ENCODE peak calls at places on chromosomes 4 and X, in seven cellular contexts. H is CD4-positive, alpha-beta T cell; J is cardiac muscle cell; K is left ventricle myocardium inferior; Y is adipocyte; N is heart left ventricle; F is testis. A is an unnamed sample.

GRCh38 chr4:94508841-94509240 is 57.1 kb downstream of the PDLIM5 start:
- DNase-seq in H (no peak), J (no peak), K (no peak), Y (peak; percentile 53), N (no peak), F (no peak), A (no peak)

GRCh38 chrX:154355094-154355775 is 19.2 kb downstream of the FLNA start:
- DNase-seq in H (no peak), J (no peak), K (peak; percentile 5), Y (no peak), N (no peak), F (no peak), A (no peak)

GRCh38 chr4:140993969-140994459 is 139.3 kb downstream of the RNF150 start:
- DNase-seq in H (no peak), J (no peak), K (no peak), Y (no peak), N (no peak), F (no peak), A (no peak)

GRCh38 chr4:26321326-26322276 is 787 bp downstream of the RBPJ start:
- DNase-seq in H (peak; percentile 21), J (peak; percentile 35), K (peak; percentile 25), Y (peak; percentile 71), N (peak; percentile 22), F (peak; percentile 50), A (peak; percentile 52)

GRCh38 chr4:153402366-153402765 is 57.9 kb downstream of the MND1 start:
- DNase-seq in H (no peak), J (no peak), K (no peak), Y (no peak), N (no peak), F (no peak), A (no peak)

GRCh38 chr4:121654738-121655137 is 42.0 kb downstream of the ANXA5 start:
- DNase-seq in H (no peak), J (no peak), K (no peak), Y (no peak), N (no peak), F (no peak), A (no peak)

GRCh38 chr4:77804471-77804870 is 14.7 kb downstream of the CNOT6L start:
- DNase-seq in H (no peak), J (no peak), K (no peak), Y (peak; percentile 43), N (no peak), F (no peak), A (no peak)

GRCh38 chr4:82437285-82438005 is 7.1 kb downstream of the ENOPH1 start:
- DNase-seq in H (no peak), J (no peak), K (no peak), Y (peak; percentile 18), N (no peak), F (no peak), A (no peak)

GRCh38 chrX:68895339-68896250 is 66.8 kb downstream of the EFNB1 start:
- DNase-seq in H (no peak), J (peak; percentile 54), K (no peak), Y (peak; percentile 22), N (peak; percentile 40), F (peak; percentile 36), A (peak; percentile 55)

GRCh38 chr4:43987331-43987944 is 461.2 kb downstream of the KCTD8 start:
- DNase-seq in H (no peak), J (no peak), K (no peak), Y (no peak), N (no peak), F (no peak), A (no peak)

GRCh38 chrX:66030505-66031317 is 9.2 kb downstream of the VSIG4 start:
- DNase-seq in H (no peak), J (peak; percentile 15), K (no peak), Y (peak; percentile 3), N (no peak), F (peak; percentile 15), A (no peak)

GRCh38 chrX:9847071-9847470 is 60.8 kb downstream of the SHROOM2 start:
- DNase-seq in H (no peak), J (peak; percentile 44), K (no peak), Y (no peak), N (no peak), F (no peak), A (peak; percentile 6)

GRCh38 chr4:17722361-17722710 is 59.1 kb downstream of the FAM184B start:
- DNase-seq in H (no peak), J (no peak), K (no peak), Y (no peak), N (no peak), F (no peak), A (no peak)

GRCh38 chr4:12411072-12411471 is 982.4 kb upstream of the HS3ST1 start:
- DNase-seq in H (no peak), J (no peak), K (no peak), Y (no peak), N (no peak), F (no peak), A (no peak)

GRCh38 chr4:184324939-184325477 is 107.3 kb upstream of the ENPP6 start:
- DNase-seq in H (no peak), J (no peak), K (no peak), Y (no peak), N (no peak), F (no peak), A (no peak)

GRCh38 chrX:44025611-44026010 is 52.4 kb upstream of the NDP start:
- DNase-seq in H (no peak), J (no peak), K (no peak), Y (peak; percentile 37), N (no peak), F (no peak), A (peak; percentile 6)

GRCh38 chr4:2337131-2337723 is 75.3 kb upstream of the MXD4 start:
- DNase-seq in H (no peak), J (no peak), K (no peak), Y (no peak), N (no peak), F (no peak), A (no peak)

GRCh38 chr4:150004481-150004880 is 73.8 kb upstream of the DCLK2 start:
- DNase-seq in H (no peak), J (peak; percentile 51), K (no peak), Y (peak; percentile 68), N (no peak), F (no peak), A (no peak)

GRCh38 chr4:102849579-102850104 is 19.1 kb upstream of the CISD2 start:
- DNase-seq in H (no peak), J (no peak), K (no peak), Y (no peak), N (no peak), F (no peak), A (no peak)

GRCh38 chr4:108146819-108147218 is 21.9 kb downstream of the LEF1 start:
- DNase-seq in H (no peak), J (no peak), K (no peak), Y (no peak), N (no peak), F (no peak), A (no peak)

GRCh38 chr4:32930700-32931099 is 2210.5 kb downstream of the PCDH7 start:
- DNase-seq in H (no peak), J (no peak), K (no peak), Y (no peak), N (no peak), F (no peak), A (no peak)

GRCh38 chr4:32931475-32931874 is 2211.3 kb downstream of the PCDH7 start:
- DNase-seq in H (no peak), J (no peak), K (no peak), Y (peak; percentile 7), N (no peak), F (no peak), A (no peak)

GRCh38 chr4:32929738-32930688 is 2209.8 kb downstream of the PCDH7 start:
- DNase-seq in H (no peak), J (no peak), K (no peak), Y (peak; percentile 40), N (no peak), F (no peak), A (no peak)
- H3K9me3 ChIP-seq in H (no peaks in the 10 kb centered on the region), J (no peaks in the 10 kb centered on the region), K (peaks cover 4% of the 10 kb centered on the region), Y (no peaks in the 10 kb centered on the region), N (no peaks in the 10 kb centered on the region), F (no peaks in the 10 kb centered on the region), A (no peaks in the 10 kb centered on the region)

GRCh38 chrX:64377753-64378152 is 17.5 kb downstream of the MTMR8 start:
- DNase-seq in H (no peak), J (no peak), K (no peak), Y (no peak), N (no peak), F (no peak), A (no peak)

GRCh38 chrX:64379924-64380323 is 15.3 kb downstream of the MTMR8 start:
- DNase-seq in H (no peak), J (no peak), K (no peak), Y (no peak), N (no peak), F (no peak), A (no peak)
- H3K9me3 ChIP-seq in H (peaks cover 22% of the 10 kb centered on the region), J (no peaks in the 10 kb centered on the region), K (peaks cover 65% of the 10 kb centered on the region), Y (peaks cover 49% of the 10 kb centered on the region), N (peaks cover 2% of the 10 kb centered on the region), F (no peaks in the 10 kb centered on the region), A (no peaks in the 10 kb centered on the region)

GRCh38 chr4:173517781-173518371 is 12.2 kb downstream of the HAND2 start:
- DNase-seq in H (no peak), J (peak; percentile 87), K (no peak), Y (no peak), N (peak; percentile 56), F (no peak), A (no peak)
- H3K9me3 ChIP-seq in H (peaks cover 14% of the 10 kb centered on the region), J (no peaks in the 10 kb centered on the region), K (no peaks in the 10 kb centered on the region), Y (no peaks in the 10 kb centered on the region), N (no peaks in the 10 kb centered on the region), F (no peaks in the 10 kb centered on the region), A (no peaks in the 10 kb centered on the region)

GRCh38 chr4:200936-201335 is 76.6 kb downstream of the ZNF718 start:
- DNase-seq in H (no peak), J (no peak), K (no peak), Y (no peak), N (no peak), F (no peak), A (no peak)
- H3K9me3 ChIP-seq in H (peaks cover 70% of the 10 kb centered on the region), J (no peaks in the 10 kb centered on the region), K (peaks cover 83% of the 10 kb centered on the region), Y (peaks cover 16% of the 10 kb centered on the region), N (no peaks in the 10 kb centered on the region), F (no peaks in the 10 kb centered on the region), A (no peaks in the 10 kb centered on the region)

DNA sequence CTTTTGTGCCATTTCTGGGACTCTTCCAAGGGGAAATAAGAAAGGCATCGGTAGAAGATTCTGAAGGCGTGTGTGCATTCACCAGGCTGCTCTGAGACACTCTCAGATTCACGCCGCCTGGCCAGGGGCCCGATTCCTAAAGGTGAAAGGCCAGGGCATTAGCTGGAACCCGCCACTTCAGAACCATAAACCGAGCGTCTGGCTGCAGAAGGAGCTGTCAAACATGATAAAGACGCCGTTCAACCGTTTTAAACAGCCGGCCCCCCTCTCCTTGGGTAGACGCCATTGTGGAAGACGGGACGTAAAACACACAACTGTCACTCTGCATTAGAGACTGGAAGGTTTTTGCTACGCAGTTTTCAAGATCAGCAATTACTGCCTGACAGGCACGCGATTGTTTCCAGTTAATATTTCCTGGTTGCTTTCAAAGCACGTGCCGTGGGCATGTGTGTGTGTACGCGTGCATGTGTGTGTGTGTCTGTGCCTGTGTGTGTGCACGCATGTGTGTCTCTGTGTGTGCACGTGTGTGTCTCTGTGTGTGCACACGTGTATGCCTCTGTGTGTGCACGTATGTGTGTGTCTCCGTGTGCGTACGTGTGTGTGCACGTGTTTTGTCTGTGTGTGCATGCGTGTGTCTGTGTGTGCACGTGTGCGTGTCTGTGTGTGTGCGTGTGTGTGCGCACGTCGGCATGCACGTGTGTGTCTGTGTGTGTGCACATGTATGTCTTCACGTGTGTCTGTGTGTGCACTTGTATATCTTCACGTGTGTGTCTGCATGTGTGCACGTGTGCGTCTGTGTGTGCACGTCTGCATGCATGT is 48.8 kb downstream of the SHOX start:
- DNase-seq in H (no peak), J (no peak), K (no peak), Y (no peak), N (no peak), F (no peak), A (no peak)
- H3K9me3 ChIP-seq in H (no peaks in the 10 kb centered on the region), J (no peaks in the 10 kb centered on the region), K (no peaks in the 10 kb centered on the region), Y (no peaks in the 10 kb centered on the region), N (no peaks in the 10 kb centered on the region), F (no peaks in the 10 kb centered on the region), A (no peaks in the 10 kb centered on the region)

A was measured in MG63.